ENCODE peak calls at places on chromosomes 7 and 10, in five cellular contexts. One of them, this sample, is unnamed.

GRCh38 chr10:43000651-43001426 is 76.0 kb upstream of the RET start:
- DNase-seq in esophagus squamous epithelium: no peak
- DNase-seq in Caco-2: peak; percentile 1
- DNase-seq in neural progenitor cell: no peak
- DNase-seq in foreskin fibroblast: no peak
- DNase-seq in this sample: no peak

GRCh38 chr10:132297521-132297920 is 10.2 kb downstream of the STK32C start:
- DNase-seq in foreskin fibroblast: no peak
- DNase-seq in Caco-2: no peak
- DNase-seq in neural progenitor cell: peak; percentile 42
- DNase-seq in esophagus squamous epithelium: no peak
- DNase-seq in this sample: no peak

GRCh38 chr10:68271104-68271882 is 39.4 kb upstream of the ATOH7 start:
- DNase-seq in neural progenitor cell: peak; percentile 81
- DNase-seq in foreskin fibroblast: no peak
- DNase-seq in Caco-2: no peak
- DNase-seq in esophagus squamous epithelium: no peak
- DNase-seq in this sample: no peak

GRCh38 chr7:75993689-75994387 is 557 bp downstream of the TMEM120A start:
- DNase-seq in esophagus squamous epithelium: no peak
- DNase-seq in foreskin fibroblast: peak; percentile 39
- DNase-seq in Caco-2: peak; percentile 70
- DNase-seq in neural progenitor cell: peak; percentile 88
- DNase-seq in this sample: peak; percentile 10

GRCh38 chr10:25080880-25081581 is 64.6 kb downstream of the THNSL1 start:
- DNase-seq in foreskin fibroblast: peak; percentile 75
- DNase-seq in neural progenitor cell: peak; percentile 88
- DNase-seq in esophagus squamous epithelium: no peak
- DNase-seq in Caco-2: peak; percentile 94
- DNase-seq in this sample: peak; percentile 79

GRCh38 chr7:155856656-155857055 is 44.4 kb upstream of the SHH start:
- DNase-seq in Caco-2: no peak
- DNase-seq in neural progenitor cell: no peak
- DNase-seq in esophagus squamous epithelium: no peak
- DNase-seq in foreskin fibroblast: no peak
- DNase-seq in this sample: no peak

GRCh38 chr7:151709141-151710038 is 167.5 kb downstream of the PRKAG2 start:
- DNase-seq in Caco-2: no peak
- DNase-seq in esophagus squamous epithelium: no peak
- DNase-seq in neural progenitor cell: no peak
- DNase-seq in foreskin fibroblast: no peak
- DNase-seq in this sample: no peak

GRCh38 chr7:116210345-116211005 is at the start of gene TES:
- DNase-seq in esophagus squamous epithelium: no peak
- DNase-seq in foreskin fibroblast: no peak
- DNase-seq in Caco-2: peak; percentile 94
- DNase-seq in neural progenitor cell: peak; percentile 83
- DNase-seq in this sample: peak; percentile 65

GRCh38 chr7:112080441-112080840 is 125.8 kb downstream of the DOCK4 start:
- DNase-seq in foreskin fibroblast: peak; percentile 90
- DNase-seq in Caco-2: no peak
- DNase-seq in neural progenitor cell: no peak
- DNase-seq in esophagus squamous epithelium: no peak
- DNase-seq in this sample: peak; percentile 97

GRCh38 chr7:154837622-154838021 is 165.3 kb downstream of the PAXIP1 start:
- DNase-seq in foreskin fibroblast: no peak
- DNase-seq in neural progenitor cell: no peak
- DNase-seq in Caco-2: no peak
- DNase-seq in esophagus squamous epithelium: no peak
- DNase-seq in this sample: no peak

GRCh38 chr7:51019231-51019844 is 236.6 kb upstream of the GRB10 start:
- DNase-seq in Caco-2: no peak
- DNase-seq in esophagus squamous epithelium: no peak
- DNase-seq in foreskin fibroblast: no peak
- DNase-seq in neural progenitor cell: no peak
- DNase-seq in this sample: peak; percentile 90

DNA sequence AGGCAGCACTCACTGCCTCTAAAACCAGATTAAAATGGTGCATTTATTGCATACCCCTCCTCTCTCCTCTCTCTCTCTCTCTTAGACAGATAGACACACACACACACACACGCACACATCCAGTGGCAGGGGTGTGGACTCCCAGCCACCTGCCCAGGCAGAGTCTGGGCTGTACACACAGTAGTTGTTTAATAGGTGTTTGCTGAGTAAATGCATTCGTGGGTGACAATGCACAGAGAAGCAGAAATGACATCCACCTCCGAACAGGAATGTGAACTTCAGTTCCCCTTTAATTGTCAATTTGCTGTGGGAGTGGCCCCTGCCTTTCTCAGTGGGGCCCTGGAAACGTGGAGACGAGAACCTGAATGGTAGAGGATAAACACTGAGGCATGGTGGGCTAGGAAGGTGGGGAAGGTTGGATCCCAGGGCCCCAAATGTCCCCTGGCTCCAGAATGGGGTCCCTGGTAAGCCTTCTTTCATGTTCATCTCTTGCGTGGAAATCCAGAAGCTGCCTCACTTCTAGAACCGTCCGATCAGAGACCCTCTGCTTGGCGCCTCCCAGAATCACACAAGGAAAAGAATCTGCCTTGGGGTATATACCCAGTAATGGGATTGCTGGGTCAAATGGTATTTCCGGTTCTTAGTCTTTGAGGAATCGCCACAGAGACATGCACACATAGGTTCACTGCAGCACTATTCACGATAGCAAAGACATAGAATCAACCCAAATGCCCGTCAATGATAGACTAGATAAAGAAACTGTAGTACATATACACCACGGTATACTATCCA is 58.5 kb upstream of the ECHDC3 start:
- DNase-seq in Caco-2: peak; percentile 61
- DNase-seq in neural progenitor cell: no peak
- DNase-seq in esophagus squamous epithelium: no peak
- DNase-seq in foreskin fibroblast: no peak
- DNase-seq in this sample: no peak
- H3K4me3 ChIP-seq in Caco-2: no peak overlapping the region
- H3K4me3 ChIP-seq in neural progenitor cell: no peak overlapping the region
- H3K4me3 ChIP-seq in esophagus squamous epithelium: no peak overlapping the region
- H3K4me3 ChIP-seq in foreskin fibroblast: no peak overlapping the region
- H3K4me3 ChIP-seq in this sample: no peak overlapping the region

GRCh38 chr7:727806-728460 is 852 bp upstream of the PRKAR1B start:
- DNase-seq in Caco-2: no peak
- DNase-seq in neural progenitor cell: peak; percentile 30
- DNase-seq in esophagus squamous epithelium: no peak
- DNase-seq in foreskin fibroblast: peak; percentile 31
- DNase-seq in this sample: no peak
- H3K4me3 ChIP-seq in Caco-2: peak overlapping the region; percentile 87
- H3K4me3 ChIP-seq in neural progenitor cell: peak overlapping the region; percentile 96
- H3K4me3 ChIP-seq in esophagus squamous epithelium: peak overlapping the region; percentile 98
- H3K4me3 ChIP-seq in foreskin fibroblast: peak overlapping the region; percentile 43
- H3K4me3 ChIP-seq in this sample: peak overlapping the region; percentile 48

GRCh38 chr7:82592416-82592815 is 148.8 kb upstream of the CACNA2D1 start:
- DNase-seq in foreskin fibroblast: no peak
- DNase-seq in Caco-2: no peak
- DNase-seq in neural progenitor cell: no peak
- DNase-seq in esophagus squamous epithelium: no peak
- DNase-seq in this sample: no peak

GRCh38 chr7:82598958-82599357 is 155.4 kb upstream of the CACNA2D1 start:
- DNase-seq in neural progenitor cell: no peak
- DNase-seq in Caco-2: no peak
- DNase-seq in esophagus squamous epithelium: no peak
- DNase-seq in foreskin fibroblast: peak; percentile 60
- DNase-seq in this sample: peak; percentile 11

GRCh38 chr7:82593780-82594179 is 150.2 kb upstream of the CACNA2D1 start:
- DNase-seq in Caco-2: no peak
- DNase-seq in neural progenitor cell: no peak
- DNase-seq in foreskin fibroblast: no peak
- DNase-seq in esophagus squamous epithelium: no peak
- DNase-seq in this sample: peak; percentile 83

GRCh38 chr7:82595176-82595575 is 151.6 kb upstream of the CACNA2D1 start:
- DNase-seq in Caco-2: no peak
- DNase-seq in foreskin fibroblast: no peak
- DNase-seq in neural progenitor cell: no peak
- DNase-seq in esophagus squamous epithelium: no peak
- DNase-seq in this sample: no peak

GRCh38 chr7:82594665-82595064 is 151.1 kb upstream of the CACNA2D1 start:
- DNase-seq in esophagus squamous epithelium: no peak
- DNase-seq in neural progenitor cell: peak; percentile 95
- DNase-seq in Caco-2: no peak
- DNase-seq in foreskin fibroblast: no peak
- DNase-seq in this sample: no peak
- H3K4me3 ChIP-seq in esophagus squamous epithelium: no peak overlapping the region
- H3K4me3 ChIP-seq in neural progenitor cell: no peak overlapping the region
- H3K4me3 ChIP-seq in Caco-2: no peak overlapping the region
- H3K4me3 ChIP-seq in foreskin fibroblast: no peak overlapping the region
- H3K4me3 ChIP-seq in this sample: no peak overlapping the region

GRCh38 chr7:70735313-70735712 is 396.6 kb upstream of the GALNT17 start:
- DNase-seq in esophagus squamous epithelium: no peak
- DNase-seq in Caco-2: no peak
- DNase-seq in foreskin fibroblast: no peak
- DNase-seq in neural progenitor cell: peak; percentile 31
- DNase-seq in this sample: no peak

GRCh38 chr7:70738080-70738479 is 393.9 kb upstream of the GALNT17 start:
- DNase-seq in foreskin fibroblast: no peak
- DNase-seq in esophagus squamous epithelium: no peak
- DNase-seq in neural progenitor cell: no peak
- DNase-seq in Caco-2: peak; percentile 18
- DNase-seq in this sample: peak; percentile 92

GRCh38 chr7:70734436-70734835 is 397.5 kb upstream of the GALNT17 start:
- DNase-seq in neural progenitor cell: no peak
- DNase-seq in Caco-2: no peak
- DNase-seq in esophagus squamous epithelium: no peak
- DNase-seq in foreskin fibroblast: no peak
- DNase-seq in this sample: no peak

GRCh38 chr7:70738486-70738885 is 393.5 kb upstream of the GALNT17 start:
- DNase-seq in esophagus squamous epithelium: no peak
- DNase-seq in neural progenitor cell: no peak
- DNase-seq in foreskin fibroblast: no peak
- DNase-seq in Caco-2: no peak
- DNase-seq in this sample: no peak

GRCh38 chr7:70736715-70737460 is 395.1 kb upstream of the GALNT17 start:
- DNase-seq in foreskin fibroblast: peak; percentile 52
- DNase-seq in Caco-2: peak; percentile 10
- DNase-seq in neural progenitor cell: no peak
- DNase-seq in esophagus squamous epithelium: no peak
- DNase-seq in this sample: peak; percentile 94
- H3K4me3 ChIP-seq in foreskin fibroblast: peak overlapping the region; percentile 26
- H3K4me3 ChIP-seq in Caco-2: no peak overlapping the region
- H3K4me3 ChIP-seq in neural progenitor cell: no peak overlapping the region
- H3K4me3 ChIP-seq in esophagus squamous epithelium: peak overlapping the region; percentile 41
- H3K4me3 ChIP-seq in this sample: peak overlapping the region; percentile 2

GRCh38 chr10:5841965-5842364 is 28.7 kb upstream of the GDI2 start:
- DNase-seq in foreskin fibroblast: no peak
- DNase-seq in Caco-2: no peak
- DNase-seq in neural progenitor cell: no peak
- DNase-seq in esophagus squamous epithelium: no peak
- DNase-seq in this sample: no peak

GRCh38 chr10:5835446-5836095 is 22.3 kb upstream of the GDI2 start:
- DNase-seq in Caco-2: no peak
- DNase-seq in foreskin fibroblast: no peak
- DNase-seq in neural progenitor cell: no peak
- DNase-seq in esophagus squamous epithelium: no peak
- DNase-seq in this sample: no peak

GRCh38 chr10:5843814-5844705 is 30.8 kb upstream of the GDI2 start:
- DNase-seq in Caco-2: no peak
- DNase-seq in esophagus squamous epithelium: no peak
- DNase-seq in foreskin fibroblast: no peak
- DNase-seq in neural progenitor cell: no peak
- DNase-seq in this sample: no peak

GRCh38 chr10:5840314-5841307 is 27.4 kb upstream of the GDI2 start:
- DNase-seq in esophagus squamous epithelium: no peak
- DNase-seq in foreskin fibroblast: no peak
- DNase-seq in neural progenitor cell: peak; percentile 16
- DNase-seq in Caco-2: no peak
- DNase-seq in this sample: no peak
- H3K4me3 ChIP-seq in esophagus squamous epithelium: peak overlapping the region; percentile 13
- H3K4me3 ChIP-seq in foreskin fibroblast: no peak overlapping the region
- H3K4me3 ChIP-seq in neural progenitor cell: no peak overlapping the region
- H3K4me3 ChIP-seq in Caco-2: no peak overlapping the region
- H3K4me3 ChIP-seq in this sample: no peak overlapping the region

GRCh38 chr10:1736972-1737221 is 428 bp downstream of the ADARB2 start:
- DNase-seq in neural progenitor cell: no peak
- DNase-seq in esophagus squamous epithelium: no peak
- DNase-seq in foreskin fibroblast: no peak
- DNase-seq in Caco-2: no peak
- DNase-seq in this sample: no peak

GRCh38 chr10:1735562-1735961 is 1.8 kb downstream of the ADARB2 start:
- DNase-seq in foreskin fibroblast: no peak
- DNase-seq in esophagus squamous epithelium: no peak
- DNase-seq in neural progenitor cell: no peak
- DNase-seq in Caco-2: no peak
- DNase-seq in this sample: no peak

GRCh38 chr10:1738950-1739349 is 1.6 kb upstream of the ADARB2 start:
- DNase-seq in foreskin fibroblast: no peak
- DNase-seq in Caco-2: no peak
- DNase-seq in neural progenitor cell: no peak
- DNase-seq in esophagus squamous epithelium: no peak
- DNase-seq in this sample: no peak

GRCh38 chr10:1736180-1736971 is 949 bp downstream of the ADARB2 start:
- DNase-seq in neural progenitor cell: peak; percentile 19
- DNase-seq in esophagus squamous epithelium: no peak
- DNase-seq in Caco-2: no peak
- DNase-seq in foreskin fibroblast: no peak
- DNase-seq in this sample: no peak

DNA sequence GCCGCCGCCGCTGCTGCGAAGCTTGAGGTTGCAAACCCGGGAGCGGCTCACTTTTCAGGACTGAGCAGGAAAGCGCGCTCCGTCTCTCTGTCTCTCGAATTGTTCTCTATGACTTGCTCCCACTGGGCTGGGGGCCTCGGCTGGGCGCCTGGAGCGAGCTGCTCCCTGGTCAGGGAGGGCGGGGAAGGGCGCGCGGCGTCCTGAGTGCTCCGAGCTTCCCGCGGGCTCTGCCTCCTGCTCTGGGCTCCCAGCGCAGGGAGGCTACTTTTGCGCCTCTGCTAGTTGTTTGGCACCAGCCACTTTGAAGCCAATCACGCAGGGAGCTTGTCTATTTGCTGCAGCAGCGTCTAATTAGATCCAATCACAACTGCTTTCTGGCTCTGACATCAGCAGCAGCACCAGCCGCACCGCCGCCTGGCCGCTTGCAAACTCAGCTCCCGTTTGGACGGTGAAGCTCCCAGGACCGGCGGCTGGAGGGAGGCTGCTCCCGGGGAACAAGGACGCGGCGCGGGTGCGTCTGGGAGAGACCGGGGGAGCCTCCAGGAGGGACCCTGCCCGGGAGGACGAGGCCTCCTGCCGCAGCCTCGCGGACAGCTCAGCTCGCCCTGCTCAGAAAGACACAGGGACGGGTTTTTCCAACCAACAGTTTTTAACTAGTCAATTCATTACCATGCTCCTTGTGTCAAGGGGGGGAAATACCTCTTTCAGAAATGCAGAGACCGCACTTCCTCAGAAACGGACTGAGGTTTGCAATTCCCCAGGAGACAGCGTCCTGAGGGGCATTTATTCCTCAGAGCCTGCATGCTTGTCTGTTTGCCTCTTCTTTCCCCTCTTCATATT is at the start of gene ADARB2:
- DNase-seq in neural progenitor cell: peak; percentile 95
- DNase-seq in foreskin fibroblast: no peak
- DNase-seq in Caco-2: peak; percentile 45
- DNase-seq in esophagus squamous epithelium: no peak
- DNase-seq in this sample: peak; percentile 35
- H3K4me3 ChIP-seq in neural progenitor cell: peak within 1 kb of the TSS; percentile 60
- H3K4me3 ChIP-seq in foreskin fibroblast: no peak within 1 kb of the TSS
- H3K4me3 ChIP-seq in Caco-2: peak within 1 kb of the TSS; percentile 19
- H3K4me3 ChIP-seq in esophagus squamous epithelium: peak within 1 kb of the TSS; percentile 60
- H3K4me3 ChIP-seq in this sample: peak within 1 kb of the TSS; percentile 14